ENCODE peak calls at places on chromosomes 4 and X, in five cellular contexts. I is right cardiac atrium, V is psoas muscle, W is GM23338, J is spleen. M is an unnamed sample.

GRCh38 chr4:185651137-185651677 is 115.9 kb upstream of the PDLIM3 start:
- DNase-seq in J (no peak), I (no peak), W (peak; percentile 62), V (no peak), M (no peak)

GRCh38 chr4:9765091-9765490 is 16.3 kb upstream of the DRD5 start:
- DNase-seq in W (peak; percentile 65), I (no peak), J (no peak), V (no peak), M (no peak)

GRCh38 chr4:94523617-94524016 is 71.9 kb downstream of the PDLIM5 start:
- DNase-seq in W (no peak), I (no peak), J (no peak), V (no peak), M (no peak)

GRCh38 chr4:6043188-6043587 is 25.0 kb upstream of the C4orf50 start:
- DNase-seq in W (no peak), J (no peak), I (peak; percentile 33), V (no peak), M (no peak)

GRCh38 chr4:117957570-117957969 is 76.7 kb upstream of the NDST3 start:
- DNase-seq in J (no peak), W (no peak), V (no peak), I (no peak), M (no peak)

GRCh38 chrX:43562372-43562771 is 93.7 kb upstream of the MAOA start:
- DNase-seq in W (no peak), V (no peak), J (no peak), I (no peak), M (no peak)

GRCh38 chrX:81355436-81355835 is 153.5 kb downstream of the SH3BGRL start:
- DNase-seq in V (no peak), I (no peak), J (no peak), W (no peak), M (no peak)

GRCh38 chr4:171157462-171158082 is 655.6 kb upstream of the GALNTL6 start:
- DNase-seq in W (peak; percentile 27), V (no peak), I (no peak), J (no peak), M (no peak)

GRCh38 chr4:98828801-98829200 is 100.1 kb downstream of the EIF4E start:
- DNase-seq in V (no peak), W (peak; percentile 59), J (no peak), I (no peak), M (no peak)

GRCh38 chr4:94452476-94453300 is 946 bp downstream of the PDLIM5 start:
- DNase-seq in I (peak; percentile 92), V (peak; percentile 93), W (peak; percentile 84), J (peak; percentile 87), M (peak; percentile 83)

GRCh38 chr4:78056265-78057129 is 626 bp upstream of the FRAS1 start:
- DNase-seq in V (peak; percentile 86), J (peak; percentile 80), I (peak; percentile 87), W (peak; percentile 96), M (peak; percentile 81)

DNA sequence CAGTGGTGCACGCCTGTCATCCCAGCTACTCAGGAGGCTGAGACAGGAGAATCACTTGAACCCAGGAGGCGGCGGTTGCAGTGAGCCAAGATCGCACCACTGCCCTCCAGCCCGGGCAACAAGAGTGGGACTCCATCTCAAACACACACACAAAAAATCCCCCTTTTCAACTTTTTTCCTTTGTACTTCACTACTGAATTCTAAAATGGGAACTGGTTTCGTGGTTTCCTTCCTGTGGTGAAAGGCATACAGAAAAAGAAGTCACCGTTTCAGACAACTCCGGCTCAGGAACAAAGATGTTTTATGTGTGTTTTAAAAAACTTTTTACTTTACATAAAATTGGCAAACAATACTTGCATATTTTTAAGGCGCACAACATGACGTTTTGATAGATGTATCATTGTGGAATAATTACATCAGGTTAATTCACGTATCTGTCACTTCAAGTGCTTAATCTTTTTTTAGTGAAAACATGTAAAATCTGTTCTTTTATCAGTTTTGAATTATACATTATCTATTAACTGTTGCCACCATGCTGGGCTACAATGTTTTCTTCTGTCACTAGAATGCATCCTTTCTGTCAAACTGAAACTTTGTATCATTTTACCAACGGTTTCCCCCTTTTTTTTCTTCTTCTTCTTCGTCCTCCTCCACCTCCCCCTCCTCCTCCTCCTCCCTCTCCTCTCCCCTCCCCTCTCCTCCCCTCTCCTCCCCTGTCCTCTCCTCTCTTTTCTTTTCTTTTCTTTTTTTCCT is 186.0 kb downstream of the CRLF2 start:
- DNase-seq in J (no peak), I (no peak), W (no peak), V (no peak), M (no peak)
- H3K27ac ChIP-seq in J (no peak overlapping the region), I (no peak overlapping the region), W (no peak overlapping the region), V (no peak overlapping the region), M (no peak overlapping the region)

GRCh38 chrX:70049925-70050324 is at the start of gene AWAT2:
- DNase-seq in J (no peak), I (no peak), W (no peak), V (no peak), M (no peak)
- H3K4me1 ChIP-seq in J (no peaks in the 10 kb centered on the region), I (no peaks in the 10 kb centered on the region), W (no peaks in the 10 kb centered on the region), V (no peaks in the 10 kb centered on the region), M (no peaks in the 10 kb centered on the region)

DNA sequence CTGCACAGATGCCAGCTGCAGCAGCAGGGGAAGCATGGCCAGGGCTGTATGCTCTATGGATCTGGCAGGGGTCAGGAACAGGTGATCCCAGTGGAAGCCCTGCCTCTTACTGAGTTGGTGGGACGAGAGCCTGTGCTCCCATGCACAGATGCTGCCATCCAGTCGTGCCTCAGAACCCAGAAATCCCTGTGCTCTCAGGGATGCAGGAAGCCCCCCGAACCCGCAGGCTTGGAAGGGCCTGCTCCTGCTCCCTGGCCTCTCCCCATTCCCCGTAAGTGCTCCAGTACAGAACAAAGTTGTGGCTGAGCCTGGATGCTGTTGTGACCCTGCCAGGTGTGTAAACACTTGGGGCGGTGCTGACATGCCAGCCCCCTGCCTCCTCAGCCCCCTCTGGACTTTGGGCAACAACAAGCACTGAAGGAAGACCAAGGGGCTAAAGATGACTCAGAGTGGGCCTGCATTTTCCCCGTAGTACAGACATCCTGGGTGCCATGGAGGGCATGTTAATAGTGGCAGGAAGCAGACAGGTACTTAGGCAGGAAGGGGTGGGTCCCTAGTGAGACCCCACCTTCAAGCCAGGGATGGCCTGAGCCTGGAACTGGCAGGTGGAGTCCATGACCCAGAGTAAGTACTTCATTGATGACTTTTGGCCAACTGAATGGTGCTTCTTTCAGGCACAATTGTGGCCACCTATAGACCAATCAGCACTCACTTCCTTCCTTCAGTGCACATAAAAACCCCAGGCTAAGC is 1640.7 kb downstream of the C4orf33 start:
- DNase-seq in I (no peak), W (no peak), V (no peak), J (peak; percentile 62), M (no peak)
- H3K27ac ChIP-seq in I (no peak overlapping the region), W (no peak overlapping the region), V (no peak overlapping the region), J (no peak overlapping the region), M (no peak overlapping the region)

GRCh38 chr4:182370491-182370890 is 127.3 kb downstream of the TENM3 start:
- DNase-seq in J (no peak), I (no peak), V (no peak), W (no peak), M (no peak)
- H3K4me1 ChIP-seq in J (no peaks in the 10 kb centered on the region), I (no peaks in the 10 kb centered on the region), V (no peaks in the 10 kb centered on the region), W (peaks cover 25% of the 10 kb centered on the region), M (no peaks in the 10 kb centered on the region)

GRCh38 chr4:52425751-52426326 is 233.3 kb downstream of the USP46 start:
- DNase-seq in V (no peak), J (no peak), I (no peak), W (no peak), M (no peak)

GRCh38 chr4:52420330-52420729 is 238.8 kb downstream of the USP46 start:
- DNase-seq in I (peak; percentile 47), J (no peak), V (no peak), W (no peak), M (no peak)

GRCh38 chr4:52421811-52422213 is 237.3 kb downstream of the USP46 start:
- DNase-seq in J (no peak), V (no peak), I (no peak), W (no peak), M (no peak)

GRCh38 chr4:52423967-52424366 is 235.1 kb downstream of the USP46 start:
- DNase-seq in I (no peak), W (no peak), J (no peak), V (no peak), M (no peak)
- H3K27ac ChIP-seq in I (no peak overlapping the region), W (no peak overlapping the region), J (no peak overlapping the region), V (no peak overlapping the region), M (no peak overlapping the region)

GRCh38 chr4:128528793-128529553 is 241.4 kb upstream of the PGRMC2 start:
- DNase-seq in I (no peak), V (no peak), W (peak; percentile 88), J (no peak), M (peak; percentile 48)
- H3K4me1 ChIP-seq in I (peaks cover 3% of the 10 kb centered on the region), V (peaks cover 13% of the 10 kb centered on the region), W (peaks cover 8% of the 10 kb centered on the region), J (peaks cover 5% of the 10 kb centered on the region), M (peaks cover 4% of the 10 kb centered on the region)